ENCODE peak calls at places on chromosome 13, in five cellular contexts. N, L, B, F and J are unnamed samples.

GRCh38 chr13:39297664-39298171 is 259.5 kb downstream of the NHLRC3 start:
- DNase-seq in N (no peak), L (no peak), B (no peak), F (no peak), J (no peak)

GRCh38 chr13:98162935-98163334 is 14.1 kb downstream of the RNF113B start:
- DNase-seq in B (no peak), N (no peak), F (no peak), L (no peak), J (no peak)

GRCh38 chr13:86900906-86901305 is 770.3 kb upstream of the SLITRK5 start:
- DNase-seq in L (no peak), B (no peak), N (no peak), F (no peak), J (no peak)

GRCh38 chr13:76965759-76966421 is 17.6 kb downstream of the ACOD1 start:
- DNase-seq in N (no peak), B (peak; percentile 18), F (peak; percentile 63), L (no peak), J (no peak)

GRCh38 chr13:33194820-33195692 is 90.5 kb downstream of the STARD13 start:
- DNase-seq in L (no peak), F (peak; percentile 51), B (peak; percentile 54), N (no peak), J (no peak)

GRCh38 chr13:78401833-78402232 is 201.5 kb downstream of the POU4F1 start:
- DNase-seq in N (no peak), L (no peak), B (no peak), F (no peak), J (no peak)

GRCh38 chr13:98475521-98475920 is 101.4 kb downstream of the STK24 start:
- DNase-seq in B (no peak), F (no peak), N (no peak), L (no peak), J (peak; percentile 25)

GRCh38 chr13:26508885-26509284 is 48.6 kb upstream of the WASF3 start:
- DNase-seq in B (peak; percentile 88), N (no peak), F (peak; percentile 33), L (peak; percentile 79), J (no peak)

GRCh38 chr13:49366841-49367240 is 77.0 kb downstream of the CAB39L start:
- DNase-seq in N (no peak), F (no peak), L (no peak), B (no peak), J (no peak)

GRCh38 chr13:110358381-110358780 is 51.3 kb downstream of the COL4A2 start:
- DNase-seq in F (no peak), B (no peak), L (no peak), N (no peak), J (no peak)

GRCh38 chr13:21320642-21321034 is 138.5 kb downstream of the ZDHHC20 start:
- DNase-seq in F (no peak), N (no peak), L (no peak), B (no peak), J (no peak)

GRCh38 chr13:24692541-24692940 is 12.3 kb downstream of the ATP12A start:
- DNase-seq in F (no peak), N (no peak), B (no peak), L (no peak), J (no peak)

DNA sequence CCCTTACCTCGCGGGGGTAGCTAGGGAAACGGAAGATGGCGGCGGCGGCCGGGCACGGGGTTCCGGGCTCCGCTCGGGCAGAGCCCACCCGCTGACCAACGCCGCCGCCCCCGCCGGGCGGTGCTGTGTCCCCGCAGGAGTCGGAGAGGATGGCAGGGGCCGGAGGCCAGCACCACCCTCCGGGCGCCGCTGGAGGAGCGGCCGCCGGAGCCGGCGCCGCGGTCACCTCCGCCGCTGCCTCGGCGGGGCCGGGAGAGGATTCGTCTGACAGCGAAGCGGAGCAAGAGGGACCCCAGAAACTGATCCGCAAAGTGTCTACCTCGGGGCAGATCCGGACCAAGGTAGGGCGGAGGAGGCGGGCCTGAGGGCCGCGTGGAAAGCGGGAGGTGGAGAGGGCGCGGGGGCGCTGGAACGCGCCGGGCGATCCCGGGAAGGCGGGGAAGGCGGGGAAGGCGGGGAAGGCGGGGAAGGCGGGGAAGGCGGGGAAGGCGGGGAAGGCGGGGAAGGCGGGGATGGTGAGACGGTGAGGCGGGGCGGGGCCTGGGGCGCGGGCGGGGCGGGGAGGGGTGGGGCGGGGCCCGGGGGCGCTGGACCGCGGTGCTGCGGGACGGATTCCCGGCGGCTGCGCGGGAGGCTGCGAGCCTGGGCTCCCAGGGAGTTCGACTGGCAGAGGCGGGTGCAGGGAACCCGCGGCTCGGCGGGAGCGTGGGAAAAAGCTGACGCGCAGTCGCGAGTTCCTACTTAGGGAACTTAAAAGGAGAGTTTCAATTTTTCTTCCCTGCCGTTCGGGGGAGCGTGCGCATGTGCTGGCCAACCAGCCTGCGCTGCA is at the start of gene DGKH:
- DNase-seq in L (peak; percentile 38), B (peak; percentile 61), F (peak; percentile 88), N (peak; percentile 52), J (peak; percentile 75)
- TF ChIP-seq CTCF in L (no peak), B (peak; percentile 29), F (peak; percentile 12), N (peak; percentile 31), J (no peak)

GRCh38 chr13:94799330-94799729 is 87.0 kb upstream of the SOX21 start:
- DNase-seq in F (no peak), B (no peak), L (no peak), N (no peak), J (no peak)

GRCh38 chr13:94795292-94795691 is 82.9 kb upstream of the SOX21 start:
- DNase-seq in L (no peak), N (no peak), F (no peak), B (no peak), J (no peak)

GRCh38 chr13:94798738-94799137 is 86.4 kb upstream of the SOX21 start:
- DNase-seq in N (no peak), L (no peak), F (no peak), B (no peak), J (no peak)

GRCh38 chr13:94800423-94800822 is 88.1 kb upstream of the SOX21 start:
- DNase-seq in L (no peak), N (no peak), F (no peak), B (no peak), J (no peak)
- TF ChIP-seq CTCF in L (no peak), N (no peak), F (no peak), B (no peak), J (no peak)

GRCh38 chr13:108121406-108121805 is 93.9 kb downstream of the LIG4 start:
- DNase-seq in L (no peak), N (no peak), B (no peak), F (no peak), J (no peak)
- TF ChIP-seq CTCF in L (no peak), N (no peak), B (no peak), F (no peak), J (no peak)

GRCh38 chr13:102657630-102658029 is 37.2 kb downstream of the METTL21C start:
- DNase-seq in N (no peak), L (no peak), B (no peak), F (no peak), J (no peak)
- TF ChIP-seq CTCF in N (peak; percentile 44), L (no peak), B (peak; percentile 38), F (peak; percentile 8), J (no peak)

GRCh38 chr13:95697052-95697680 is 20.2 kb downstream of the DNAJC3 start:
- DNase-seq in F (no peak), L (no peak), B (no peak), N (no peak), J (no peak)

GRCh38 chr13:95698047-95698749 is 21.3 kb downstream of the DNAJC3 start:
- DNase-seq in L (no peak), B (peak; percentile 33), F (no peak), N (no peak), J (no peak)
- TF ChIP-seq CTCF in L (no peak), B (peak; percentile 40), F (no peak), N (peak; percentile 33), J (no peak)

GRCh38 chr13:112973577-112973951 is 4.5 kb downstream of the MCF2L start:
- DNase-seq in L (no peak), F (no peak), N (no peak), B (no peak), J (no peak)

GRCh38 chr13:112972867-112973576 is 4.0 kb downstream of the MCF2L start:
- DNase-seq in B (no peak), F (no peak), N (no peak), L (no peak), J (no peak)

GRCh38 chr13:112974676-112975075 is 5.7 kb downstream of the MCF2L start:
- DNase-seq in N (no peak), L (no peak), B (no peak), F (no peak), J (no peak)

GRCh38 chr13:112975401-112975939 is 6.5 kb downstream of the MCF2L start:
- DNase-seq in N (no peak), B (no peak), F (no peak), L (no peak), J (no peak)

DNA sequence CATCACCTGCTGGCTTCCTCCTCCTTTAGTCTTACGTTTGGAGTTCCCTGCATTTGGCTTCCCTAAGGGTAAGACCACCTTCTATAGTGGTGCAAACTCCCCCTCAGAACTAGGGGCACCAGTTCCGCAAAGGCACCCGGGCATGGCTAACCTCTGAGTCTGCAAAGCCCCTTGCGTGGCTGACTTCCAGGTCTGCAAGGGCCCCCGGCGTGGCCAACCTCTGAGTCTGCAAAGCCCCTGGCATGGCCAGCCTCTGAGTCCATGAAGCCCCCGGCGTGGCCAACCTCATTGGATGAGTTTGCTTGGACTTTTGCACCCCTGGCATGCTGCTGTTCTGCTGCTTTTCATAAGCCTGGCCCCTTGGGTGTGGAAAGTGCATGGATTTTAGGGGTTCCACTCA is 5.1 kb downstream of the MCF2L start:
- DNase-seq in F (no peak), B (no peak), L (no peak), N (no peak), J (no peak)
- TF ChIP-seq CTCF in F (no peak), B (no peak), L (no peak), N (no peak), J (no peak)

GRCh38 chr13:85819513-85819912 is 20.3 kb upstream of the SLITRK6 start:
- DNase-seq in N (no peak), B (no peak), L (no peak), F (no peak), J (no peak)

GRCh38 chr13:85812282-85812681 is 13.1 kb upstream of the SLITRK6 start:
- DNase-seq in F (no peak), L (no peak), N (no peak), B (no peak), J (no peak)

DNA sequence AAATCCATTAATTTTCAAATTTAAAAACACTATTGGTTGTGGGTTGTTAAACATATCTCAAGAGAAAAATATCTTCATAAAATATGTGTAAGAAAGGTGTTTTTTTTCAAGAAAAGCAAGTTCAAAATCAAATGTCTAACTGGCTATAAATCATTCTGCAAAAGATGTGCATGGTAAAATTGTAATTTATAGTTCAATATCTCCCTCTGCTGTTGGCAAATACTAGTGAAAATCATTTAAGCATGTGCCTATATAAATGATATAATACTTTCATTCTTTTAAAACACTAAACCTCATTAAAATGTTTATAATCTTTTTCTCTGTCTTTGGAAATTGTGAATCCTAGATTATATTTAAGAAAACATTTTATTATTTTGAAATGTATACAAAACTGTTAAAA is 17.2 kb upstream of the SLITRK6 start:
- DNase-seq in N (no peak), B (peak; percentile 56), F (no peak), L (no peak), J (no peak)
- TF ChIP-seq CTCF in N (peak; percentile 33), B (peak; percentile 58), F (no peak), L (no peak), J (no peak)